ENCODE peak calls at places on chromosomes 1 and 21, in four cellular contexts. D is vagina; I is bronchial epithelial cell; H is CD8-positive, alpha-beta T cell. X is an unnamed sample.

GRCh38 chr1:81702903-81703302 is 97.8 kb upstream of the ADGRL2 start:
- DNase-seq in I (peak), D (no peak), H (no peak), X (no peak)

GRCh38 chr1:41482001-41482765 is 2.3 kb downstream of the EDN2 start:
- DNase-seq in D (no peak), I (peak), H (no peak), X (no peak)

GRCh38 chr1:1947493-1947892 is 28.4 kb upstream of the TMEM52 start:
- DNase-seq in H (no peak), D (no peak), I (peak), X (no peak)

GRCh38 chr1:21005840-21006239 is 170.9 kb downstream of the EIF4G3 start:
- DNase-seq in I (no peak), D (no peak), H (no peak), X (no peak)

GRCh38 chr1:119635801-119636390 is 12.2 kb downstream of the ZNF697 start:
- DNase-seq in D (no peak), H (no peak), I (peak), X (no peak)

GRCh38 chr1:89800718-89801117 is 20.1 kb upstream of the LRRC8D start:
- DNase-seq in D (no peak), H (no peak), I (no peak), X (no peak)

GRCh38 chr1:183033205-183033604 is 10.0 kb downstream of the LAMC1 start:
- DNase-seq in H (no peak), I (no peak), D (no peak), X (peak)

GRCh38 chr1:164608651-164609057 is 49.7 kb downstream of the PBX1 start:
- DNase-seq in I (no peak), D (no peak), H (no peak), X (no peak)

GRCh38 chr1:8096105-8097011 is 70.2 kb upstream of the ERRFI1 start:
- DNase-seq in H (no peak), D (no peak), I (peak), X (no peak)

DNA sequence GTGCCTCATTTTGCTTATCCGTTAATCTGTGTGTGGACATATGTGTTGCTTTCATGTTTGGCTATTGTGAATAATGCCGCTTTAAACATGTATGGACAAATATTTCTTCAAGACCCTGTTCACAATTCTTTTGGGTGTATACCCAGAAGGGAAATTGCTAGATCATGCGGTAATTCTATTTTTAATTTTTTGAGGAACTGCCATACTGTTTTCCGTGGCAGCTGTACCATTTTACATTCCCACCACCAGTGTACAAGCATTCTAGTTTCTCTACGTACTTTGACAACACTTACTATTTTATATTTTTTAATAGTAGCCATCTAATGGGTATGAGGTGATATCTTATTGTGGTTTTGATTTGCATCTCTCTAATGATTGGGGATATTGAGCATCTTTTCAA is 7.1 kb upstream of the NID1 start:
- DNase-seq in D (no peak), H (no peak), I (no peak), X (no peak)
- H3K4me3 ChIP-seq in D (no peak), H (no peak), I (no peak), X (no peak)

GRCh38 chr1:211135342-211135950 is 1.5 kb upstream of the KCNH1 start:
- DNase-seq in D (no peak), H (no peak), I (peak), X (peak)

GRCh38 chr1:211133841-211134669 is at the start of gene KCNH1:
- DNase-seq in H (peak), D (no peak), I (peak), X (peak)

GRCh38 chr1:211132681-211133392 is 1.1 kb downstream of the KCNH1 start:
- DNase-seq in H (no peak), D (no peak), I (no peak), X (no peak)

GRCh38 chr1:211129790-211130189 is 4.2 kb downstream of the KCNH1 start:
- DNase-seq in D (no peak), H (no peak), I (no peak), X (no peak)

DNA sequence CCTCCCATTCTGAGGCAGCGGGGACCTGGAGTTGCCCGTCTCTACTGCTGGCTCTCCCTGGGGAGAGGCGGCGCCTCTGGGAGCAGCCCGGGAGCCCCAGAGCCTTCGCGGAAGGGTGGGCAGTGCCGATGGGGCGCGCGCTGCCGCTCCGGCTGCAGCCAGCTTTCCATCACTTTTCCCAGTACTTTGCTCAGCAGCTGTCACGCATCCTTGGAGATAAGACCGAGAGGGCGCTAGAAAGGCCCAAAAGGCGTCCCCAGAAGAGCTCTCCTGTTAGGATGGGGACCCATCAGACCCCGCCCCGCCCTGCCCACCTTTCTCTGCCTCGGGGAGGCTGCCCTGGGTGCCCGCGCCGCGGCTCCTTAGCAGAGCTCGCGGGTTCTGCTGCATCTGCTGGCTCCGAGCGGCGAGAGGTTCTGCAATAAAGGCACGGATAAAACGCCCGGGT is 531 bp downstream of the KCNH1 start:
- DNase-seq in I (no peak), D (no peak), H (peak), X (no peak)
- H3K4me3 ChIP-seq in I (peak), D (peak), H (peak), X (peak)

DNA sequence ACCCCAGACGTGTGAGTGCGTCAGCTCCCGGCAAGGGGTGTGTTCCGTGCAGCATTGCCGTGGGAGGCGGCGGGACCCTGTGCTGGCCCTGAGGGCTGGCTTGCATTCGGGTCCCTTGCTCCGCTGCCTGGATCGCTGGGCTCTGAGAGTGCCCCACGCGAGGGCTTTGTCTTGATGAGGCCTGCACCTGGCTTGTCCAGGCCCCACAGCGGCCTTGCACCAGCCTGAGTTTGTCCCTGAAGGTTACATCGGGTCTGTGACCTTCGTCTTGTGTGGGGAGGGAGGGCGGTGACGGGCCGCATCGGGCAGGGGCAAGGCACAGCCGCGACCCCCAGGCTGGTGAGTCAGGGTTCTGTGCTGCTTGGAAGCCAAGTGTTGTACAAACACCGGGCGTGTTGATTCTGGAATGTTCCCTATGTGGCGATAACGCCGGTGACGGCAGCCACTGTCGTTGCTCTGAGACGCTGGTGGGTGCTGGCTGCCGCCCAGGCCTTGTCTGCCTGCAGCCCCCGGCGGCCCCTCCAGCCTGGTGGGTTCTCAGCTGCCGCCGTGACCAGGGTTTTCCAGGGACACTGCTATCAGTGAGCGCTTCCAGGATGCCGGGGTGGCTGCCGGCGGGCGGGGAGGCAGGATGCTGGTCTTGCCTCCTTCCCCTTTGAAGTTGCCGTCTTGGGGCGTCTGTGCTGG is 42.9 kb downstream of the SLX9 start:
- DNase-seq in D (no peak), I (peak), H (no peak), X (no peak)
- H3K4me3 ChIP-seq in D (no peak), I (no peak), H (no peak), X (no peak)

DNA sequence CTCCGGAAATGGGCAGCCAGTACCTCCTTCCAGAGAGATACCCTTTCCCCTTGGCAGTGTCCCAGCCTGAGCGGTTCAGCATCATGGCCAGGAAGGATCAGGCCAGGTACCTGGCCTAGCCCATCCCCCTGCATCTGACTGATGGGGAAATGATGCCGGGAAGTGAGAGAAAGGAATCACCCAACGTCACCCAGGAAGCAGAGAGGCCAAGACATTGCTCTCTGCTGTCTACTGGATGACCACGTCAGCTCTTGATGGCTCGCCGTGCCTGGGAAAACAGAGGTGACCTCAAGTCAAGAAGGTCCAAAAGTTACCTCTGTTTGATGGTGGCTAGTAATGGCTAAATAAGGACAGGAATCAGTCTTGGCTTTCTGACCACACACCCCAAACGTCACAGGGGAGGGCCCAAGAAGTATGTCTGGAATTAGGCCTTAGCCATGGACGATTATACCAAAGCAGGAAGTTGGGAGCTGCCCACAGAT is 79.0 kb downstream of the MRPL37 start:
- DNase-seq in H (no peak), D (no peak), I (peak), X (no peak)
- H3K4me3 ChIP-seq in H (no peak), D (no peak), I (no peak), X (no peak)

DNA sequence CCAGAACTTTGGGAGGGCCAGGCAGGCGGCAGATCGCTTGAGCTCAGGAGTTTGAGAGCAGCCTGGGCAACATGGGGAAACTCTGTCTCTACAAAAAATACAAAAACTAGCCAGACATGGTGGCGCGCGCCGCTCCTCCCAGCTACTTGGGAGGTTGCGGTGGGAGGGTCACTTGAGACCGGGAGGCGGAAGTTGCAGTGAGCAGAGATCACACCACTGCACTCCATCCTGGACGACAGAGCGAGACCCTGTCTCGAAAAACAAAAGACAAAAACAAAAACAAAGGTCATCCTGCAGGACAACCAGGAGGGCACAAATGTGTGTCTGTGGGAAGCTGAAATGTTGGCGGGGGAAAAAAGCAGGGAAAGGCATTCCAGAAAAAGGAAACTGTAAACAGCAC is 104.1 kb upstream of the HNRNPU start:
- DNase-seq in H (no peak), I (no peak), D (no peak), X (no peak)
- H3K4me3 ChIP-seq in H (no peak), I (no peak), D (no peak), X (no peak)

DNA sequence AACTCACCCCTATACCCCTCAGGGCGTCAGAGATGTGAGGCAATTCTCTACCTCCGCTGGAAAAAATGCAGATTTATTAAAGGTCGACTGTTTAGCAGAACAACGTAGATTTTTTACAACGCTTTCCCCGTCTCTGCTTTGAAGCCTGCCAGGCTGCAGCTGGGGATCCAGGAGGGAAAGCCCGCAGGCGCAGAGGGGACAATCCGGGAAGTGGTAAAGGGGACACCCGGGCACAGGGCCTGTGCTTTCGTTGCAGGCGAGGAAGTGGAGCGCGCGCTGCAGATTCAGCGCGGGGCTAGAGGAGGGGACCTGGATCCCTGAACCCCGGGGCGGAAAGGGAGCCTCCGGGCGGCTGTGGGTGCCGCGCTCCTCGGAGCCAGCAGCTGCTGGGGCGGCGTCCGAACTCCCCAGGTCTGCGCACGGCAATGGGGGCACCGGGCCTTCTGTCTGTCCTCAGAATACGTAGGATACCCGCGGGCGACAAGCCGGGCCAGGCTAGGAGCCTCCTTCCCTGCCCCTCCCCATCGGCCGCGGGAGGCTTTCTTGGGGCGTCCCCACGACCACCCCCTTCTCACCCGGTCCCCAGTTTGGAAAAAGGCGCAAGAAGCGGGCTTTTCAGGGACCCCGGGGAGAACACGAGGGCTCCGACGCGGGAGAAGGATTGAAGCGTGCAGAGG is 5.5 kb downstream of the SIM2 start:
- DNase-seq in D (peak), H (no peak), I (no peak), X (no peak)
- H3K4me3 ChIP-seq in D (no peak), H (no peak), I (no peak), X (no peak)

GRCh38 chr21:39613029-39613934 is 542 bp downstream of the B3GALT5 start:
- DNase-seq in I (no peak), D (no peak), H (no peak), X (no peak)

GRCh38 chr21:39610705-39611104 is 2.0 kb upstream of the B3GALT5 start:
- DNase-seq in I (no peak), D (no peak), H (no peak), X (no peak)

GRCh38 chr21:39611547-39612190 is 1.1 kb upstream of the B3GALT5 start:
- DNase-seq in D (no peak), H (no peak), I (no peak), X (no peak)

GRCh38 chr21:39616373-39616772 is 3.6 kb downstream of the B3GALT5 start:
- DNase-seq in I (no peak), H (no peak), D (no peak), X (no peak)

DNA sequence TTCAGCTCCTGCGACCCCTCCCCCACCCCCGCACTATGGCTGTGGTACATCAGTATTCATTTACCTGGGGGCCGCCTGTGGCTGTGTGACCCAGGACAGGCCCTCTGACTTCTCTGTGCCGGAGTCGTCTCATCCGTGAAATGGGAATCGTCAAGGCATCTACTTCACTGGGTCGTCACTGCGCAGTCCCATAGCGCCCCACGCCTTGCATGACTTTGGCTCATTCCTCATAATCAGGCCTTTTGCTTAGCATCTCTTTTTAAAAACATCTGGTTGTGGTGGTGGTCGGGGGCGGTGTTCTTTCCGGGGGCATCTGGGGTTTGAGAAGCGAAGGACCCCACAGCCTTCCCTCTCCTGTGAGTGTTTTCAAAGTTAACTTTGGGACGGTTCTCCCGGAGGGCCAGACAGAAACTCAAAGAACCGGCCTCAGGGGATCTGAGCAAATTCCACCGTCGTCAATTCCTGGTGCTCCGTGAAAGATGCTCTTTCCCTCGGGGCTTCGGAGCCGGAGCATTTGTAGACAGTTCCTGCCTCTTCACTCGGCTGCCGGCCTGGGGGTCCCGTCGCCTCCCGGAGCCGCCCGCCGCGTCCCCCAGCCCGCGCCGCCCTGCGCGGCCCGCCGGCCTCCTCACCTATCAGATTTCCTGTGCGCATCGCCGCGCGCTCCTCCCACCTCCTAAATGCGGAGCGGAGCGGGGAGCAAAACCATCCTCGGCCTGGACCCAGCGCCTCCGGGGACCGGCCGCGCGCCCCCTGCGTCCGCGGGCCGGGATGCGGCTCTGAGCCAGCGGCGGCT is at the start of gene B3GALT5:
- DNase-seq in I (no peak), D (no peak), H (no peak), X (no peak)
- H3K4me3 ChIP-seq in I (no peak), D (peak), H (no peak), X (no peak)

GRCh38 chr1:201503397-201504176 is 3.3 kb downstream of the CSRP1 start:
- DNase-seq in D (no peak), H (no peak), I (peak), X (no peak)
- H3K4me3 ChIP-seq in D (peak), H (no peak), I (no peak), X (no peak)

GRCh38 chr1:117753652-117754051 is 147.8 kb downstream of the TENT5C start:
- DNase-seq in H (no peak), D (no peak), I (peak), X (no peak)
- H3K4me3 ChIP-seq in H (no peak), D (peak), I (no peak), X (no peak)

GRCh38 chr1:209627349-209628196 is 24.7 kb downstream of the LAMB3 start:
- DNase-seq in I (peak), H (peak), D (no peak), X (peak)
- H3K4me3 ChIP-seq in I (no peak), H (no peak), D (no peak), X (no peak)